ENCODE peak calls at places on chromosome 1, in ten cellular contexts. R is NCI-H774; O is A549; Q is AG20443; M is HFFc6; V is AG04450; A is tibial nerve; N is germinal center; Y is left colon; P is stimulated activated CD4-positive, alpha-beta T cell treated with anti-CD3 and anti-CD28 coated beads, Interleukin-4, amount 100 ng/mL, for 48 hours. Z is an unnamed sample.
A peak's percentile ranks its signal among the peaks of the same experiment; 100 is the strongest.

GRCh38 chr1:230141002-230141648 is 74.1 kb downstream of the GALNT2 start:
- DNase-seq in R (no peak), O (no peak), Q (no peak), M (peak; percentile 77), V (no peak), A (no peak), N (no peak), Y (no peak), P (no peak), Z (no peak)

GRCh38 chr1:182549346-182549745 is 39.7 kb downstream of the RNASEL start:
- DNase-seq in R (no peak), O (no peak), Q (no peak), M (no peak), V (no peak), A (no peak), N (no peak), Y (no peak), P (no peak), Z (no peak)

GRCh38 chr1:176466514-176466913 is 3.5 kb downstream of the PAPPA2 start:
- DNase-seq in R (no peak), O (peak; percentile 32), Q (no peak), M (no peak), V (no peak), A (no peak), N (no peak), Y (no peak), P (no peak), Z (peak; percentile 39)

GRCh38 chr1:36203554-36204346 is 20.5 kb upstream of the THRAP3 start:
- DNase-seq in R (no peak), O (peak; percentile 70), Q (peak; percentile 50), M (peak; percentile 30), V (no peak), A (no peak), N (no peak), Y (no peak), P (no peak), Z (no peak)

GRCh38 chr1:178124115-178124514 is 30.2 kb downstream of the RASAL2 start:
- DNase-seq in R (no peak), O (no peak), Q (no peak), M (no peak), V (no peak), A (no peak), N (no peak), Y (no peak), P (no peak), Z (no peak)

GRCh38 chr1:39082140-39082799 is 56.1 kb downstream of the NDUFS5 start:
- DNase-seq in R (no peak), O (no peak), Q (no peak), M (no peak), V (no peak), A (no peak), N (no peak), Y (no peak), P (no peak), Z (peak; percentile 22)

GRCh38 chr1:11650331-11650991 is 3.8 kb downstream of the FBXO2 start:
- DNase-seq in R (peak; percentile 18), O (peak; percentile 84), Q (peak; percentile 83), M (peak; percentile 28), V (peak; percentile 13), A (peak; percentile 55), N (peak; percentile 63), Y (peak; percentile 87), P (peak; percentile 72), Z (peak; percentile 79)

GRCh38 chr1:106459418-106459817 is 597.1 kb upstream of the PRMT6 start:
- DNase-seq in R (no peak), O (no peak), Q (no peak), M (no peak), V (no peak), A (no peak), N (no peak), Y (no peak), P (no peak), Z (no peak)

GRCh38 chr1:65362545-65362944 is 53.2 kb downstream of the DNAJC6 start:
- DNase-seq in R (no peak), O (no peak), Q (no peak), M (no peak), V (no peak), A (no peak), N (no peak), Y (no peak), P (no peak), Z (no peak)

GRCh38 chr1:37691497-37692077 is 729 bp upstream of the CDCA8 start:
- DNase-seq in R (peak; percentile 30), O (peak; percentile 21), Q (peak; percentile 24), M (peak; percentile 49), V (no peak), A (peak; percentile 18), N (peak; percentile 27), Y (peak; percentile 72), P (peak; percentile 22), Z (peak; percentile 17)

GRCh38 chr1:89697397-89697796 is 64.5 kb downstream of the LRRC8C start:
- DNase-seq in R (no peak), O (no peak), Q (no peak), M (no peak), V (no peak), A (no peak), N (no peak), Y (no peak), P (no peak), Z (no peak)

GRCh38 chr1:32201011-32201855 is 838 bp downstream of the CCDC28B start:
- DNase-seq in R (peak; percentile 28), O (no peak), Q (peak; percentile 71), M (peak; percentile 57), V (no peak), A (peak; percentile 64), N (peak; percentile 62), Y (peak; percentile 82), P (peak; percentile 70), Z (peak; percentile 61)

GRCh38 chr1:244445320-244446181 is 6.2 kb downstream of the ADSS2 start:
- DNase-seq in R (no peak), O (no peak), Q (peak; percentile 21), M (peak; percentile 22), V (no peak), A (no peak), N (no peak), Y (no peak), P (no peak), Z (no peak)

GRCh38 chr1:22296701-22297591 is 154.0 kb upstream of the WNT4 start:
- DNase-seq in R (no peak), O (no peak), Q (peak; percentile 21), M (no peak), V (no peak), A (no peak), N (no peak), Y (no peak), P (no peak), Z (no peak)

GRCh38 chr1:3518256-3518655 is 63.8 kb downstream of the ARHGEF16 start:
- DNase-seq in R (no peak), O (no peak), Q (no peak), M (no peak), V (no peak), A (no peak), N (peak; percentile 30), Y (no peak), P (peak; percentile 44), Z (peak; percentile 67)

GRCh38 chr1:151908228-151908691 is 1.1 kb downstream of the THEM4 start:
- DNase-seq in R (no peak), O (peak; percentile 43), Q (peak; percentile 25), M (peak; percentile 9), V (no peak), A (no peak), N (no peak), Y (no peak), P (no peak), Z (peak; percentile 21)